ENCODE peak calls at places on chromosomes 2 and 18, in nine cellular contexts. D is stimulated activated CD4-positive, alpha-beta T cell treated with anti-CD3 and anti-CD28 coated beads, Interleukin-15, amount 100 ng/mL, for 1 hour; I is activated CD4-positive, alpha-beta T cell treated with anti-CD3 and anti-CD28 coated beads, Interleukin-2, amount 50 U/mL, for 1 hour; O is NCI-H2029 treated with DMSO at 0.1 percent for 48 hours; V is AG09319; Z is cardiac septum; G is hippocampal formation; Q is endothelial cell; S is aorta. E is an unnamed sample.

GRCh38 chr18:11886629-11887028 is 21.5 kb downstream of the MPPE1 start:
- DNase-seq in D (no peak), I (no peak), O (no peak), V (no peak), Z (no peak), G (no peak), Q (no peak), S (no peak), E (no peak)

GRCh38 chr18:6744816-6745455 is 15.4 kb downstream of the ARHGAP28 start:
- DNase-seq in D (no peak), I (no peak), O (no peak), V (no peak), Z (no peak), G (no peak), Q (no peak), S (no peak), E (no peak)

GRCh38 chr2:8394569-8395359 is 287.1 kb upstream of the ID2 start:
- DNase-seq in D (no peak), I (no peak), O (no peak), V (no peak), Z (no peak), G (no peak), Q (no peak), S (no peak), E (no peak)

GRCh38 chr2:224843141-224843540 is 127.0 kb upstream of the CCDC195 start:
- DNase-seq in D (no peak), I (no peak), O (no peak), V (no peak), Z (no peak), G (no peak), Q (no peak), S (no peak), E (no peak)

GRCh38 chr2:241937297-241937696 is 67.8 kb downstream of the RTP5 start:
- DNase-seq in D (no peak), I (no peak), O (no peak), V (no peak), Z (no peak), G (no peak), Q (no peak), S (no peak), E (no peak)

GRCh38 chr2:60262178-60262577 is 291.3 kb downstream of the BCL11A start:
- DNase-seq in D (no peak), I (no peak), O (no peak), V (no peak), Z (no peak), G (no peak), Q (no peak), S (no peak), E (no peak)

GRCh38 chr2:110773470-110773921 is 41.1 kb downstream of the ACOXL start:
- DNase-seq in D (no peak), I (no peak), O (peak; percentile 46), V (no peak), Z (peak; percentile 90), G (no peak), Q (no peak), S (peak; percentile 84), E (no peak)

GRCh38 chr18:53610957-53611356 is 613.5 kb downstream of the MBD2 start:
- DNase-seq in D (no peak), I (no peak), O (no peak), V (no peak), Z (no peak), G (no peak), Q (no peak), S (no peak), E (no peak)

GRCh38 chr2:101566632-101567228 is 91.8 kb upstream of the RFX8 start:
- DNase-seq in D (no peak), I (no peak), O (no peak), V (no peak), Z (no peak), G (no peak), Q (no peak), S (no peak), E (peak; percentile 11)

GRCh38 chr2:86360781-86361180 is 23.4 kb upstream of the REEP1 start:
- DNase-seq in D (no peak), I (no peak), O (no peak), V (no peak), Z (no peak), G (no peak), Q (no peak), S (no peak), E (no peak)

GRCh38 chr2:230690439-230690838 is 22.2 kb upstream of the CAB39 start:
- DNase-seq in D (no peak), I (no peak), O (no peak), V (no peak), Z (peak; percentile 44), G (peak; percentile 6), Q (no peak), S (peak; percentile 78), E (no peak)

GRCh38 chr2:10048501-10049171 is 5.3 kb downstream of the KLF11 start:
- DNase-seq in D (no peak), I (no peak), O (peak; percentile 23), V (peak; percentile 31), Z (no peak), G (no peak), Q (no peak), S (peak; percentile 40), E (peak; percentile 32)

GRCh38 chr2:49988301-49988700 is 834.0 kb upstream of the FSHR start:
- DNase-seq in D (no peak), I (no peak), O (no peak), V (no peak), Z (no peak), G (no peak), Q (no peak), S (no peak), E (no peak)